ENCODE peak calls at places on chromosomes 7 and 10, in nine cellular contexts. C is uterus, H is spleen, T is HepG2, N is suprapubic skin, L is adrenal gland, S is transverse colon, O is stomach, V is H1. G is an unnamed sample.

GRCh38 chr7:18400726-18401125 is 94.8 kb upstream of the HDAC9 start:
- DNase-seq in S (no peak), C (no peak), T (no peak), H (no peak), N (no peak), V (no peak), O (no peak), L (no peak), G (no peak)

GRCh38 chr7:152588350-152588749 is 87.6 kb downstream of the XRCC2 start:
- DNase-seq in T (peak; percentile 41), V (no peak), O (no peak), C (no peak), N (no peak), H (peak; percentile 6), S (no peak), L (no peak), G (no peak)

GRCh38 chr7:148856891-148857290 is 27.2 kb downstream of the EZH2 start:
- DNase-seq in C (no peak), T (no peak), L (no peak), H (no peak), O (no peak), S (no peak), V (no peak), N (no peak), G (no peak)

GRCh38 chr7:70791341-70791740 is 340.6 kb upstream of the GALNT17 start:
- DNase-seq in T (peak; percentile 35), S (no peak), H (no peak), C (no peak), L (no peak), O (no peak), V (no peak), N (no peak), G (no peak)

GRCh38 chr10:132281915-132282666 is 25.7 kb downstream of the STK32C start:
- DNase-seq in V (no peak), L (no peak), T (no peak), S (no peak), O (no peak), C (no peak), H (peak; percentile 59), N (no peak), G (no peak)

GRCh38 chr10:48506147-48506917 is 98.5 kb downstream of the ARHGAP22 start:
- DNase-seq in H (no peak), T (peak; percentile 88), V (no peak), S (no peak), L (no peak), N (no peak), C (no peak), O (peak; percentile 24), G (no peak)

GRCh38 chr10:62959553-62959952 is 143.4 kb upstream of the EGR2 start:
- DNase-seq in T (no peak), H (no peak), O (no peak), V (no peak), C (no peak), N (no peak), L (no peak), S (no peak), G (no peak)

GRCh38 chr7:65250697-65251395 is 122.8 kb upstream of the ZNF92 start:
- DNase-seq in L (no peak), V (no peak), H (peak; percentile 54), S (no peak), O (no peak), T (no peak), C (no peak), N (no peak), G (no peak)

GRCh38 chr7:143214789-143215679 is 6.8 kb upstream of the TAS2R40 start:
- DNase-seq in C (peak; percentile 50), N (no peak), L (peak; percentile 50), H (no peak), S (peak; percentile 64), O (peak; percentile 62), T (peak; percentile 80), V (peak; percentile 49), G (peak; percentile 19)

GRCh38 chr7:80644054-80644453 is 5.6 kb downstream of the CD36 start:
- DNase-seq in C (no peak), V (no peak), H (no peak), L (no peak), T (no peak), O (no peak), S (no peak), N (no peak), G (no peak)

GRCh38 chr7:37359662-37360444 is 88.8 kb downstream of the ELMO1 start:
- DNase-seq in N (no peak), S (no peak), V (no peak), T (no peak), H (no peak), C (no peak), L (no peak), O (no peak), G (no peak)

GRCh38 chr10:130816116-130816901 is 495.2 kb downstream of the TCERG1L start:
- DNase-seq in C (no peak), L (no peak), O (no peak), H (no peak), S (no peak), N (peak; percentile 35), V (no peak), T (no peak), G (no peak)

GRCh38 chr7:80918909-80919721 is at the start of gene SEMA3C:
- DNase-seq in V (peak; percentile 77), C (peak; percentile 85), S (peak; percentile 90), L (peak; percentile 89), T (peak; percentile 65), H (peak; percentile 91), N (peak; percentile 89), O (peak; percentile 94), G (peak; percentile 76)

GRCh38 chr7:155811895-155812761 is at the start of gene SHH:
- DNase-seq in C (no peak), O (no peak), T (no peak), H (no peak), L (no peak), V (no peak), S (no peak), N (no peak), G (no peak)

GRCh38 chr10:102869290-102870198 is at the start of gene AS3MT:
- DNase-seq in N (no peak), C (peak; percentile 29), S (peak; percentile 22), V (no peak), H (peak; percentile 76), T (peak; percentile 38), O (no peak), L (peak; percentile 64), G (no peak)

GRCh38 chr7:38330861-38331709 is 57.6 kb upstream of the TARP start:
- DNase-seq in H (peak; percentile 82), O (no peak), S (no peak), T (no peak), C (no peak), V (no peak), N (no peak), L (no peak), G (no peak)

GRCh38 chr10:118669020-118669766 is 73.7 kb upstream of the PRLHR start:
- DNase-seq in O (no peak), N (peak; percentile 79), L (peak; percentile 64), C (no peak), V (no peak), H (no peak), T (no peak), S (no peak), G (no peak)

DNA sequence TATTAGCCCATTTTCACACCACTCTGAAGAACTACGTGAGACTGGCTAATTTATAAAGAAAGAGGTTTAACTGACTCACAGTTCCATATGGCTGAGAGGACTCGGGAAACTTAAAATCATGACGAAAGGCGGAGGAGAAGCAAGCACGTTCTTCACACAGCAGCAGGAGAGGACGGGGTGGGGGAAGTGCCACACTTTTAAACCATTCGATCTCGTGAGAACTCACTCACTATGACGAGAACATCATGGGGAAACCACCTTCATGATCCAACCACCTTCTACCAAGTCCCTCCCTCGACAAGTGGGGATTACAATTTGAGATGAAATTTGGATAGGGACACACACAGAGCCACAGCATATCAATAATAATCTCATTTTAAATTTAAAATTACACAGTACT is 80.2 kb downstream of the VWDE start:
- DNase-seq in T (no peak), H (no peak), V (no peak), S (no peak), N (no peak), O (no peak), C (no peak), L (no peak), G (no peak)
- TF ChIP-seq POLR2A in T (no peak), H (no peak), V (no peak), S (no peak), N (no peak), O (no peak), C (no peak), L (no peak), G (no peak)

DNA sequence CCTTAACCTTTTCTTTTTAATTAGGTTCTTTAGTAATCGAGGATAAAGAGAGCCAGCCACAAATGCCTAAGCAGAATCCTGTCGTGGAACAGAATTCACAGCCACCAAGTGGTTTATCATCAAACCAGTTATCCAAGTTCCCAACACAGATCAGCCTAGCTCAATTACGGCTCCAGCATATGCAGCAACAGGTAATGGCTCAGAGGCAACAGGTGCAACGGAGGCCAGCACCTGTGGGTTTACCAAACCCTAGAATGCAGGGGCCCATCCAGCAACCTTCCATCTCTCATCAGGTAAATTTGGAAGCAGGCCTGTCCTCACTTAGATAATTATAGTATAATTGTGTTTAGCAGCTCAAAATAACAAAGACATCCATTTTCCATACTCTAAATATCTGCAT is 94.6 kb downstream of the TRIM24 start:
- DNase-seq in C (no peak), N (no peak), O (no peak), S (no peak), V (no peak), H (no peak), L (no peak), T (no peak), G (no peak)
- H3K36me3 ChIP-seq in C (no peaks in the 10 kb centered on the region), N (peaks cover 94% of the 10 kb centered on the region), O (peaks cover 82% of the 10 kb centered on the region), S (peaks cover 86% of the 10 kb centered on the region), V (peaks cover 99% of the 10 kb centered on the region), H (peaks cover 95% of the 10 kb centered on the region), L (no peaks in the 10 kb centered on the region), T (peaks cover 94% of the 10 kb centered on the region), G (peaks cover 84% of the 10 kb centered on the region)

GRCh38 chr10:16518822-16519221 is 2.9 kb downstream of the C1QL3 start:
- DNase-seq in T (no peak), H (no peak), C (no peak), O (no peak), L (no peak), N (no peak), S (no peak), V (no peak), G (no peak)
- TF ChIP-seq CTCF in T (no peak), H (no peak), C (no peak), O (no peak), L (no peak), N (no peak), S (no peak), V (no peak), G (no peak)

DNA sequence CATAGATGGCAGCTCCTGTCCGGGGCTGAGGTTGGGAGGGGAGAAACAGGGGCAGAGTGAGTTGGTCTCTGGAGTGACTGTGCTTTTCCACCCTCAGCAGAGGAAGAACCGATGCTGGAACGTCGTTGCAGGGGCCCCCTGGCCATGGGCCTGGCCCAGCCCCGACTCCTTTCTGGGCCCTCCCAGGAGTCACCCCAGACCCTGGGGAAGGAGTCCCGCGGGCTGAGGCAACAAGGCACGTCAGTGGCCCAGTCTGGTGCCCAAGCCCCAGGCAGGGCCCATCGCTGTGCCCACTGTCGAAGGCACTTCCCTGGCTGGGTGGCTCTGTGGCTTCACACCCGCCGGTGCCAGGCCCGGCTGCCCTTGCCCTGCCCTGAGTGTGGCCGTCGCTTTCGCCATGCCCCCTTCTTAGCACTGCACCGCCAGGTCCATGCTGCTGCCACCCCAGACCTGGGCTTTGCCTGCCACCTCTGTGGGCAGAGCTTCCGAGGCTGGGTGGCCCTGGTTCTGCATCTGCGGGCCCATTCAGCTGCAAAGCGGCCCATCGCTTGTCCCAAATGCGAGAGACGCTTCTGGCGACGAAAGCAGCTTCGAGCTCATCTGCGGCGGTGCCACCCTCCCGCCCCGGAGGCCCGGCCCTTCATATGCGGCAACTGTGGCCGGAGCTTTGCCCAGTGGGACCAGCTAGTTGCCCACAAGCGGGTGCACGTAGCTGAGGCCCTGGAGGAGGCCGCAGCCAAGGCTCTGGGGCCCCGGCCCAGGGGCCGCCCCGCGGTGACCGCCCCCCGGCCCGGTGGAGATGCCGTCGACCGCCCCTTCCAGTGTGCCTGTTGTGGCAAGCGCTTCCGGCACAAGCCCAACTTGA is 2.7 kb downstream of the REPIN1 start:
- DNase-seq in H (peak; percentile 78), L (no peak), N (peak; percentile 77), V (no peak), T (no peak), S (no peak), C (no peak), O (no peak), G (no peak)
- TF ChIP-seq POLR2A in H (no peak), L (no peak), N (no peak), V (no peak), T (peak; percentile 36), S (no peak), C (no peak), O (no peak), G (no peak)